ENCODE peak calls at places on chromosomes 16 and 17, in ten cellular contexts. One of them, this sample, is unnamed.

GRCh38 chr17:38994026-38994425 is 26.8 kb upstream of the FBXO47 start:
- DNase-seq in epithelial cell of esophagus: no peak
- DNase-seq in ascending aorta: no peak
- DNase-seq in fibroblast of villous mesenchyme: no peak
- DNase-seq in stomach: no peak
- DNase-seq in pancreas: no peak
- DNase-seq in CD8-positive, alpha-beta T cell: no peak
- DNase-seq in epithelial cell of proximal tubule: no peak
- DNase-seq in HFF-Myc: no peak
- DNase-seq in upper lobe of right lung: no peak
- DNase-seq in this sample: no peak

GRCh38 chr16:87178177-87178863 is 138.9 kb downstream of the C16orf95 start:
- DNase-seq in CD8-positive, alpha-beta T cell: no peak
- DNase-seq in fibroblast of villous mesenchyme: peak; percentile 25
- DNase-seq in ascending aorta: no peak
- DNase-seq in epithelial cell of proximal tubule: no peak
- DNase-seq in stomach: no peak
- DNase-seq in pancreas: no peak
- DNase-seq in upper lobe of right lung: no peak
- DNase-seq in epithelial cell of esophagus: no peak
- DNase-seq in HFF-Myc: no peak
- DNase-seq in this sample: peak; percentile 50

GRCh38 chr17:17026163-17026562 is 16.1 kb upstream of the MPRIP start:
- DNase-seq in HFF-Myc: no peak
- DNase-seq in ascending aorta: no peak
- DNase-seq in epithelial cell of esophagus: no peak
- DNase-seq in fibroblast of villous mesenchyme: no peak
- DNase-seq in epithelial cell of proximal tubule: no peak
- DNase-seq in upper lobe of right lung: peak; percentile 63
- DNase-seq in stomach: no peak
- DNase-seq in CD8-positive, alpha-beta T cell: no peak
- DNase-seq in pancreas: no peak
- DNase-seq in this sample: no peak

GRCh38 chr16:67277294-67277998 is 1.9 kb upstream of the PLEKHG4 start:
- DNase-seq in epithelial cell of esophagus: peak; percentile 96
- DNase-seq in fibroblast of villous mesenchyme: peak; percentile 99
- DNase-seq in stomach: no peak
- DNase-seq in ascending aorta: peak; percentile 91
- DNase-seq in upper lobe of right lung: no peak
- DNase-seq in pancreas: no peak
- DNase-seq in epithelial cell of proximal tubule: peak; percentile 90
- DNase-seq in HFF-Myc: peak; percentile 91
- DNase-seq in CD8-positive, alpha-beta T cell: no peak
- DNase-seq in this sample: peak; percentile 98

GRCh38 chr16:49767414-49767813 is 88.5 kb downstream of the ZNF423 start:
- DNase-seq in epithelial cell of proximal tubule: no peak
- DNase-seq in upper lobe of right lung: no peak
- DNase-seq in stomach: no peak
- DNase-seq in ascending aorta: no peak
- DNase-seq in CD8-positive, alpha-beta T cell: no peak
- DNase-seq in fibroblast of villous mesenchyme: no peak
- DNase-seq in pancreas: no peak
- DNase-seq in HFF-Myc: no peak
- DNase-seq in epithelial cell of esophagus: no peak
- DNase-seq in this sample: no peak

GRCh38 chr16:11550651-11551498 is 35.8 kb downstream of the LITAF start:
- DNase-seq in upper lobe of right lung: no peak
- DNase-seq in ascending aorta: no peak
- DNase-seq in fibroblast of villous mesenchyme: peak; percentile 81
- DNase-seq in epithelial cell of esophagus: no peak
- DNase-seq in stomach: no peak
- DNase-seq in epithelial cell of proximal tubule: no peak
- DNase-seq in CD8-positive, alpha-beta T cell: no peak
- DNase-seq in pancreas: no peak
- DNase-seq in HFF-Myc: no peak
- DNase-seq in this sample: peak; percentile 23

GRCh38 chr17:48471807-48472484 is 41.9 kb upstream of the SKAP1 start:
- DNase-seq in ascending aorta: no peak
- DNase-seq in fibroblast of villous mesenchyme: no peak
- DNase-seq in stomach: no peak
- DNase-seq in upper lobe of right lung: no peak
- DNase-seq in epithelial cell of proximal tubule: no peak
- DNase-seq in epithelial cell of esophagus: no peak
- DNase-seq in pancreas: no peak
- DNase-seq in HFF-Myc: no peak
- DNase-seq in CD8-positive, alpha-beta T cell: no peak
- DNase-seq in this sample: no peak

GRCh38 chr16:974001-974601 is 3.3 kb upstream of the LMF1 start:
- DNase-seq in upper lobe of right lung: no peak
- DNase-seq in fibroblast of villous mesenchyme: no peak
- DNase-seq in epithelial cell of esophagus: no peak
- DNase-seq in epithelial cell of proximal tubule: no peak
- DNase-seq in HFF-Myc: no peak
- DNase-seq in pancreas: no peak
- DNase-seq in stomach: no peak
- DNase-seq in ascending aorta: no peak
- DNase-seq in CD8-positive, alpha-beta T cell: no peak
- DNase-seq in this sample: no peak

DNA sequence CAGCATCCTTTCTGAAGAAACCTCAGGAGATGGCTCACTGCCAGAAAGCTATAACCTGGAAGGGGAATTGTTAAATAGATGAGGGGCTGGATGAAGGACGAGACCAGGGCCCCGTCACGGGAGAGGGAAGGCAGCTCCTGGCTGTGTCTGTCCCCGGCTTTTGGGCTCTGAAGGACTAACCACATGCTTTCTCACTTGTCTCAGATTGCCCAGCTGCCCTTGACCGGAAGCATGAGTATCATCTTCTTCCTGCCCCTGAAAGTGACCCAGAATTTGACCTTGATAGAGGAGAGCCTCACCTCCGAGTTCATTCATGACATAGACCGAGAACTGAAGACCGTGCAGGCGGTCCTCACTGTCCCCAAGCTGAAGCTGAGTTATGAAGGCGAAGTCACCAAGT is 14.5 kb downstream of the SERPINF1 start:
- DNase-seq in fibroblast of villous mesenchyme: no peak
- DNase-seq in ascending aorta: no peak
- DNase-seq in CD8-positive, alpha-beta T cell: no peak
- DNase-seq in stomach: no peak
- DNase-seq in HFF-Myc: no peak
- DNase-seq in upper lobe of right lung: no peak
- DNase-seq in epithelial cell of proximal tubule: no peak
- DNase-seq in pancreas: no peak
- DNase-seq in epithelial cell of esophagus: no peak
- DNase-seq in this sample: no peak
- TF ChIP-seq CTCF in fibroblast of villous mesenchyme: no peak
- TF ChIP-seq CTCF in ascending aorta: no peak
- TF ChIP-seq CTCF in CD8-positive, alpha-beta T cell: no peak
- TF ChIP-seq CTCF in stomach: no peak
- TF ChIP-seq CTCF in HFF-Myc: no peak
- TF ChIP-seq CTCF in upper lobe of right lung: no peak
- TF ChIP-seq CTCF in epithelial cell of proximal tubule: no peak
- TF ChIP-seq CTCF in pancreas: no peak
- TF ChIP-seq CTCF in epithelial cell of esophagus: no peak
- TF ChIP-seq CTCF in this sample: no peak

GRCh38 chr17:8406174-8406573 is 8.5 kb upstream of the RNF222 start:
- DNase-seq in epithelial cell of proximal tubule: no peak
- DNase-seq in pancreas: no peak
- DNase-seq in upper lobe of right lung: no peak
- DNase-seq in ascending aorta: no peak
- DNase-seq in stomach: no peak
- DNase-seq in CD8-positive, alpha-beta T cell: no peak
- DNase-seq in fibroblast of villous mesenchyme: no peak
- DNase-seq in HFF-Myc: no peak
- DNase-seq in epithelial cell of esophagus: no peak
- DNase-seq in this sample: no peak

GRCh38 chr17:8405499-8406016 is 7.9 kb upstream of the RNF222 start:
- DNase-seq in HFF-Myc: no peak
- DNase-seq in pancreas: no peak
- DNase-seq in epithelial cell of esophagus: no peak
- DNase-seq in stomach: no peak
- DNase-seq in CD8-positive, alpha-beta T cell: no peak
- DNase-seq in ascending aorta: no peak
- DNase-seq in upper lobe of right lung: no peak
- DNase-seq in epithelial cell of proximal tubule: no peak
- DNase-seq in fibroblast of villous mesenchyme: no peak
- DNase-seq in this sample: no peak

GRCh38 chr17:8409966-8410881 is 12.6 kb upstream of the RNF222 start:
- DNase-seq in HFF-Myc: peak; percentile 84
- DNase-seq in ascending aorta: peak; percentile 93
- DNase-seq in epithelial cell of proximal tubule: no peak
- DNase-seq in stomach: peak; percentile 93
- DNase-seq in pancreas: peak; percentile 86
- DNase-seq in CD8-positive, alpha-beta T cell: peak; percentile 77
- DNase-seq in upper lobe of right lung: peak; percentile 91
- DNase-seq in epithelial cell of esophagus: peak; percentile 95
- DNase-seq in fibroblast of villous mesenchyme: peak; percentile 86
- DNase-seq in this sample: peak; percentile 92

GRCh38 chr17:8410882-8411238 is 13.2 kb upstream of the RNF222 start:
- DNase-seq in ascending aorta: no peak
- DNase-seq in CD8-positive, alpha-beta T cell: no peak
- DNase-seq in fibroblast of villous mesenchyme: no peak
- DNase-seq in HFF-Myc: no peak
- DNase-seq in upper lobe of right lung: no peak
- DNase-seq in pancreas: no peak
- DNase-seq in stomach: no peak
- DNase-seq in epithelial cell of esophagus: no peak
- DNase-seq in epithelial cell of proximal tubule: no peak
- DNase-seq in this sample: no peak

DNA sequence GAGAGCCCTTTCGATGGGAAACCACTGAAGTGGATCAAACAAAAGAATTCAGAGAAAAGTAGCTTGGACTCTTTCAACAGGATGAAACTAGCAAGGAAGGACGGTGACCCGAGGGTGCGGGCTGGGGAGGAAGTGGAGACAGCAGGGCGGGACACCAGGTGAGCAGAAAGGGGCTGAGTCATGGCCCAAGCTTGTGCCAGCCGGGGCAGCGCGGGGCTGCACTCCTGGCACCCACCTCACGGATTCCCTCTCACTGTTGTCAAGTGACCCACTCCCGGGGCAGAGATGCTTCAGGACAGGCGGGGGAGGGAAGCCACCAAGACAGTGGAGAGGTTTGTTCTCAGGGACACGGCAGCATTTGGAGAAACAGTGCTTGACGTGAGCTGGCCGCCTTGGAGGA is 10.7 kb upstream of the RNF222 start:
- DNase-seq in HFF-Myc: no peak
- DNase-seq in fibroblast of villous mesenchyme: no peak
- DNase-seq in epithelial cell of proximal tubule: no peak
- DNase-seq in upper lobe of right lung: no peak
- DNase-seq in CD8-positive, alpha-beta T cell: no peak
- DNase-seq in stomach: peak; percentile 49
- DNase-seq in pancreas: no peak
- DNase-seq in epithelial cell of esophagus: peak; percentile 81
- DNase-seq in ascending aorta: no peak
- DNase-seq in this sample: no peak
- H3K4me3 ChIP-seq in HFF-Myc: no peak overlapping the region
- H3K4me3 ChIP-seq in fibroblast of villous mesenchyme: no peak overlapping the region
- H3K4me3 ChIP-seq in epithelial cell of proximal tubule: no peak overlapping the region
- H3K4me3 ChIP-seq in upper lobe of right lung: no peak overlapping the region
- H3K4me3 ChIP-seq in CD8-positive, alpha-beta T cell: no peak overlapping the region
- H3K4me3 ChIP-seq in stomach: no peak overlapping the region
- H3K4me3 ChIP-seq in pancreas: no peak overlapping the region
- H3K4me3 ChIP-seq in epithelial cell of esophagus: no peak overlapping the region
- H3K4me3 ChIP-seq in ascending aorta: no peak overlapping the region
- H3K4me3 ChIP-seq in this sample: no peak overlapping the region

GRCh38 chr16:57727610-57728009 is 8.0 kb upstream of the KATNB1 start:
- DNase-seq in fibroblast of villous mesenchyme: no peak
- DNase-seq in HFF-Myc: no peak
- DNase-seq in upper lobe of right lung: peak; percentile 36
- DNase-seq in stomach: no peak
- DNase-seq in pancreas: no peak
- DNase-seq in ascending aorta: no peak
- DNase-seq in epithelial cell of esophagus: no peak
- DNase-seq in epithelial cell of proximal tubule: no peak
- DNase-seq in CD8-positive, alpha-beta T cell: no peak
- DNase-seq in this sample: no peak
- TF ChIP-seq CTCF in fibroblast of villous mesenchyme: no peak
- TF ChIP-seq CTCF in HFF-Myc: no peak
- TF ChIP-seq CTCF in upper lobe of right lung: no peak
- TF ChIP-seq CTCF in stomach: no peak
- TF ChIP-seq CTCF in pancreas: no peak
- TF ChIP-seq CTCF in ascending aorta: no peak
- TF ChIP-seq CTCF in epithelial cell of esophagus: no peak
- TF ChIP-seq CTCF in epithelial cell of proximal tubule: peak; percentile 14
- TF ChIP-seq CTCF in CD8-positive, alpha-beta T cell: no peak
- TF ChIP-seq CTCF in this sample: peak; percentile 33

GRCh38 chr16:58732545-58733247 is 1.4 kb downstream of the GOT2 start:
- DNase-seq in HFF-Myc: no peak
- DNase-seq in ascending aorta: no peak
- DNase-seq in upper lobe of right lung: no peak
- DNase-seq in stomach: no peak
- DNase-seq in epithelial cell of esophagus: peak; percentile 77
- DNase-seq in CD8-positive, alpha-beta T cell: no peak
- DNase-seq in epithelial cell of proximal tubule: no peak
- DNase-seq in fibroblast of villous mesenchyme: no peak
- DNase-seq in pancreas: no peak
- DNase-seq in this sample: peak; percentile 51

GRCh38 chr16:58733671-58734458 is at the start of gene GOT2:
- DNase-seq in CD8-positive, alpha-beta T cell: peak; percentile 73
- DNase-seq in epithelial cell of esophagus: peak; percentile 91
- DNase-seq in pancreas: peak; percentile 78
- DNase-seq in epithelial cell of proximal tubule: no peak
- DNase-seq in upper lobe of right lung: peak; percentile 91
- DNase-seq in HFF-Myc: peak; percentile 52
- DNase-seq in ascending aorta: peak; percentile 88
- DNase-seq in fibroblast of villous mesenchyme: peak; percentile 84
- DNase-seq in stomach: peak; percentile 83
- DNase-seq in this sample: peak; percentile 89

GRCh38 chr16:58730724-58731370 is 3.3 kb downstream of the GOT2 start:
- DNase-seq in epithelial cell of proximal tubule: no peak
- DNase-seq in ascending aorta: no peak
- DNase-seq in upper lobe of right lung: no peak
- DNase-seq in fibroblast of villous mesenchyme: no peak
- DNase-seq in epithelial cell of esophagus: no peak
- DNase-seq in stomach: no peak
- DNase-seq in HFF-Myc: no peak
- DNase-seq in CD8-positive, alpha-beta T cell: no peak
- DNase-seq in pancreas: no peak
- DNase-seq in this sample: no peak

GRCh38 chr16:58734459-58734787 is 307 bp upstream of the GOT2 start:
- DNase-seq in ascending aorta: no peak
- DNase-seq in pancreas: no peak
- DNase-seq in upper lobe of right lung: no peak
- DNase-seq in epithelial cell of proximal tubule: no peak
- DNase-seq in fibroblast of villous mesenchyme: no peak
- DNase-seq in epithelial cell of esophagus: no peak
- DNase-seq in CD8-positive, alpha-beta T cell: no peak
- DNase-seq in stomach: no peak
- DNase-seq in HFF-Myc: no peak
- DNase-seq in this sample: no peak

DNA sequence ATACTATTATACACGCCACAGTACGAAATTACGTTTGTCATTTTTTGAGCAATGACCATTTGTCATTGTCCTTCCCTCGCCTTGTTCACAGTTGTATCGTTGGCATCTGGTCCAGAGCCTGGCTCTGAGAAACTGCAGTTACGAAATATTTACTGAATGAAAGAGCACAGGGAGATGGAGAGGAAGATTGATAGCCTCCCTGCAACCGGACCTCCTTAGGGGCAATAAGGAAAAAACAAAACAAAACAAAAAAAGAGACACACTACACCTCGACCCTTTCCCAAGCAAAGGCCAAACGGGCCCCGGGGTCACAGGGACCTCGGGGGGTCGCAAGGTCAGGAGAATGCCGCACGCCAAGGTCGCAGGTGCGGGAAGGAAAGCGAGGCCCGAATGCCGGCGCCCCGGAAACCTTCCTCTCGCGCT is 857 bp downstream of the GOT2 start:
- DNase-seq in upper lobe of right lung: no peak
- DNase-seq in epithelial cell of esophagus: peak; percentile 25
- DNase-seq in CD8-positive, alpha-beta T cell: no peak
- DNase-seq in ascending aorta: peak; percentile 66
- DNase-seq in pancreas: no peak
- DNase-seq in epithelial cell of proximal tubule: no peak
- DNase-seq in HFF-Myc: no peak
- DNase-seq in stomach: no peak
- DNase-seq in fibroblast of villous mesenchyme: peak; percentile 26
- DNase-seq in this sample: peak; percentile 16
- H3K4me3 ChIP-seq in upper lobe of right lung: peak overlapping the region; percentile 84
- H3K4me3 ChIP-seq in epithelial cell of esophagus: peak overlapping the region; percentile 82
- H3K4me3 ChIP-seq in CD8-positive, alpha-beta T cell: peak overlapping the region; percentile 73
- H3K4me3 ChIP-seq in ascending aorta: peak overlapping the region; percentile 93
- H3K4me3 ChIP-seq in pancreas: peak overlapping the region; percentile 76
- H3K4me3 ChIP-seq in epithelial cell of proximal tubule: peak overlapping the region; percentile 78
- H3K4me3 ChIP-seq in HFF-Myc: peak overlapping the region; percentile 90
- H3K4me3 ChIP-seq in stomach: peak overlapping the region; percentile 86
- H3K4me3 ChIP-seq in fibroblast of villous mesenchyme: peak overlapping the region; percentile 89
- H3K4me3 ChIP-seq in this sample: peak overlapping the region; percentile 98

This sample was measured in choroid plexus epithelial cell.